ENCODE peak calls at places on chromosomes 6 and 20, in seven cellular contexts. H is uterus, G is ovary, U is GM23338, W is ascending aorta, M is tibial nerve, P is prostate gland. Z is an unnamed sample. For H3K4me1, the result is how much of the 10 kb centered on the place peaks cover.

GRCh38 chr6:36786055-36786675 is 53.1 kb downstream of the CPNE5 start:
- DNase-seq in U (peak), H (no peak), M (no peak), P (no peak), W (no peak), G (no peak), Z (no peak)

GRCh38 chr6:109979033-109979921 is 1.2 kb downstream of the GPR6 start:
- DNase-seq in U (peak), P (no peak), H (no peak), W (no peak), G (no peak), M (no peak), Z (no peak)

GRCh38 chr20:57528148-57528547 is 3.2 kb upstream of the CTCFL start:
- DNase-seq in G (no peak), P (no peak), H (no peak), W (no peak), M (no peak), U (no peak), Z (no peak)

GRCh38 chr20:64041040-64041780 is 5.2 kb downstream of the C20orf204 start:
- DNase-seq in U (peak), M (no peak), W (no peak), G (no peak), H (no peak), P (no peak), Z (no peak)

GRCh38 chr20:49583343-49583668 is 15.4 kb upstream of the PTGIS start:
- DNase-seq in U (no peak), H (no peak), W (no peak), P (no peak), M (no peak), G (no peak), Z (no peak)

GRCh38 chr6:157647261-157647915 is 175.7 kb upstream of the SNX9 start:
- DNase-seq in H (no peak), M (no peak), W (no peak), G (no peak), P (no peak), U (no peak), Z (no peak)

GRCh38 chr20:32903666-32904175 is 45.0 kb downstream of the EFCAB8 start:
- DNase-seq in M (no peak), P (no peak), U (no peak), W (no peak), H (no peak), G (no peak), Z (no peak)

GRCh38 chr6:130602151-130602770 is 224.9 kb upstream of the SMLR1 start:
- DNase-seq in G (no peak), U (no peak), H (peak), W (no peak), P (no peak), M (no peak), Z (no peak)

GRCh38 chr20:45578151-45578660 is 878 bp downstream of the WFDC8 start:
- DNase-seq in W (no peak), H (no peak), U (peak), G (no peak), P (no peak), M (no peak), Z (no peak)

GRCh38 chr20:21162631-21163030 is 36.7 kb downstream of the KIZ start:
- DNase-seq in U (no peak), G (no peak), W (no peak), H (no peak), M (no peak), P (no peak), Z (no peak)

GRCh38 chr20:610130-611046 is at the start of gene TCF15:
- DNase-seq in G (peak), M (no peak), H (no peak), P (no peak), W (no peak), U (peak), Z (no peak)

GRCh38 chr6:27777126-27777525 is 135.1 kb downstream of the OR2B2 start:
- DNase-seq in W (no peak), H (no peak), G (no peak), U (no peak), P (no peak), M (no peak), Z (no peak)
- H3K4me3 ChIP-seq in W (no peak), H (no peak), G (no peak), U (peak), P (no peak), M (no peak), Z (no peak)

GRCh38 chr6:137357263-137357947 is 136.8 kb downstream of the OLIG3 start:
- DNase-seq in W (no peak), M (no peak), G (no peak), P (no peak), U (no peak), H (no peak), Z (no peak)
- H3K4me1 ChIP-seq in W (under half), M (under half), G (under half), P (under half), U (under half), H (under half), Z (under half)

GRCh38 chr6:166514196-166514595 is 72.3 kb downstream of the RAMACL start:
- DNase-seq in G (no peak), U (peak), H (no peak), M (no peak), W (no peak), P (no peak), Z (no peak)
- TF ChIP-seq CTCF in G (no peak), U (peak), H (no peak), M (no peak), W (no peak), P (no peak), Z (no peak)

DNA sequence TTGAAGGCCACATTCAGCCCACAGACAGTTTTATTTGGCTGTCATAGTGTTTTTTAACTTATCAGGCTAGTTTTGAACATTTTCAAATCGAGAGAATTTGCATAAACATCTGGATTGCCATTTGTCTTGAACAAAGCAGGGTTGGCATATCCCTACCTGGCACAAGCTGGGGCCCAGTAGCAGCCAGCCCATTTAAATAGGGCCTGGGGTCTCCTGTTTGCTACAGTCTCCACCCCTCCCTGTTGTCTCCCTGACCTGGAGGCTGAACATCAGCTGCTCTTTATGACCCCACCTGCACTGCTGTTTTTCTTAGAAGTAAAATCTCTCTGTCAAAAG is 10.5 kb downstream of the BCAS4 start:
- DNase-seq in U (no peak), H (no peak), W (no peak), G (no peak), P (no peak), M (no peak), Z (no peak)
- H3K4me3 ChIP-seq in U (no peak), H (no peak), W (no peak), G (no peak), P (no peak), M (no peak), Z (no peak)

DNA sequence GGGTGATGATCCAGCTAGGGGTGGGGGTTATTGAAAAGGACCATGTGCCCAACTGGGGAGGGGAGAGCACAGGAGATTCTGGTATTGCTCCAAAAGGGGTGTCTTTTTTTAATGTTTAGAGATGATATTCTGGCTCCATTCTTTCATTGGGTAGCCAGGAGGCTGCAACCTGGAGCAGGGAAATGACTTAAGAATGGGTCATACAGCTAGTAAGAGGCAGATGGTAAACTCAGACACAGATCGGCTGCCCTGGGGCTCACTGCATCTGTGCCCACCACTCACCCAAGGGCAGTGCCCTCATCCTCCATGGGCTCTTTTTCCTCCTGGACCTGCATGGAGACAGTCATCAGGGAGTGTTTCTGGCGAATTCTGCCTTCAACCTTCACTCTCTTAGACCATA is 302.0 kb upstream of the PRDM1 start:
- DNase-seq in G (no peak), U (no peak), M (no peak), H (no peak), W (no peak), P (no peak), Z (no peak)
- H3K4me1 ChIP-seq in G (under half), U (under half), M (under half), H (under half), W (under half), P (under half), Z (under half)

GRCh38 chr6:166305562-166306117 is 2.6 kb downstream of the PRR18 start:
- DNase-seq in U (no peak), G (no peak), H (no peak), W (no peak), P (no peak), M (no peak), Z (no peak)

GRCh38 chr6:166304106-166304505 is 4.1 kb downstream of the PRR18 start:
- DNase-seq in U (peak), M (no peak), W (no peak), H (no peak), P (no peak), G (no peak), Z (no peak)

GRCh38 chr6:166300357-166300987 is 7.7 kb downstream of the PRR18 start:
- DNase-seq in P (no peak), G (no peak), M (no peak), W (no peak), H (no peak), U (no peak), Z (no peak)

GRCh38 chr6:166297606-166298005 is 10.6 kb downstream of the PRR18 start:
- DNase-seq in H (no peak), P (no peak), U (no peak), W (no peak), G (no peak), M (no peak), Z (no peak)

DNA sequence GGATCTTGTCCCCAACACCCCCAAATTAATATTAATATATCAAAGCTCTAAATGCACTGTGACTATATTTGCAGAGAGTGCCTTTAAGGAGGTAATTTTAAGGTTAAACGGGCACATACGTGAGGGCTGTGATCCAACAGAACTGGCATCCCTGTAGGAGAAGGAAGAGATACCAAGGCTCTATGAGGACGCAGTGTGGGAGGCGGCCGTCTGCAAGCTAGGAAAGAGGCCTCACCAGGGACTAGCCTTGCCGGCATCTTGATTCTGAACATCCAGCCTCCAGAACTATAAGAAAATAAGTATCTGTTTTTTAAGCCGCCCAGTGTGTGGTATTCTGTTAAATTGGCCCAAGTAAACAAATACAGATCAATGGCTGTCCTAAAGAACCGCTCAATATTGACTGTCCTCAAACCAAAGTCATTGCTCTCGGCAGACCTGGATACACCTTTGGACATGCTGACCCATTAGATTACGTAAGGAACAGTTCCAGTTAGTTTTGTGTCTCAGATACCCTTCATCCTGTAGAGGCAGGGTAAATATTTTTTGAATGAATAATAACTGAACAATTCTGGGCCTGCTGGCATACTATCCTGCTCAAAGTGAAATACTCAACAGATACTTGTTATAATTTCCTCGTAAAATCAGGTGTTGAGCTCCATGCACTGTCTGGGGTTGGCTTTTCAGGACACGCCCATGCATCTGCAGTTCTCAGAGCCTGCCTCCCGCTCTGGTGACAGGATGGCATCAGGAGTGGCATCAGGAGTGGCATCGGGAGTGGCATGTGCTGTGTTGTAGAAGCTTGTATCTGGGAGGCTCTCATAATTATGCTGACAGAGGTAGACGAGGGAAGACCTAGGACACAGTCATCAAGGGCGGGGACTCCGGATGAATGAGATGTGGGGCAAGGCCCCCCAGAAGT is 6.3 kb downstream of the PRR18 start:
- DNase-seq in H (no peak), U (no peak), M (no peak), P (no peak), W (no peak), G (no peak), Z (no peak)
- TF ChIP-seq CTCF in H (no peak), U (no peak), M (no peak), P (no peak), W (no peak), G (no peak), Z (no peak)

GRCh38 chr6:18329781-18330180 is 57.4 kb upstream of the RNF144B start:
- DNase-seq in H (no peak), G (no peak), P (no peak), U (no peak), M (no peak), W (no peak), Z (no peak)
- H3K4me3 ChIP-seq in H (no peak), G (no peak), P (no peak), U (no peak), M (no peak), W (no peak), Z (no peak)

Z was measured in thoracic aorta.